ENCODE peak calls at places on chromosomes 11 and 22, in four cellular contexts. Z is psoas muscle; T is adrenal gland; U is CD8-positive, alpha-beta memory T cell. Y is an unnamed sample. For H3K4me1 and H3K9me3, the result is how much of the 10 kb centered on the place peaks cover.

GRCh38 chr11:126702987-126703386 is 297.6 kb downstream of the KIRREL3 start:
- DNase-seq in Z (no peak), T (peak), U (no peak), Y (no peak)

GRCh38 chr11:122103366-122103765 is 12.6 kb downstream of the BLID start:
- DNase-seq in Z (no peak), T (no peak), U (no peak), Y (no peak)

GRCh38 chr11:68128682-68129327 is 7.6 kb upstream of the CHKA start:
- DNase-seq in Z (peak), T (peak), U (no peak), Y (no peak)

GRCh38 chr11:118186346-118187107 is 10.1 kb upstream of the SCN2B start:
- DNase-seq in Z (no peak), T (no peak), U (no peak), Y (no peak)

GRCh38 chr11:104366321-104366734 is 202.4 kb upstream of the PDGFD start:
- DNase-seq in Z (peak), T (no peak), U (no peak), Y (no peak)

GRCh38 chr11:10302744-10303557 is 1.9 kb upstream of the ADM start:
- DNase-seq in Z (peak), T (peak), U (peak), Y (peak)

GRCh38 chr22:44869196-44869595 is 116.8 kb downstream of the ARHGAP8 start:
- DNase-seq in Z (no peak), T (no peak), U (peak), Y (no peak)

GRCh38 chr22:23414727-23415489 is 165.2 kb downstream of the IGLL1 start:
- DNase-seq in Z (no peak), T (no peak), U (no peak), Y (no peak)

GRCh38 chr11:62345862-62346261 is 8.6 kb downstream of the ASRGL1 start:
- DNase-seq in Z (no peak), T (no peak), U (no peak), Y (no peak)

GRCh38 chr11:128941573-128942271 is 949 bp downstream of the TP53AIP1 start:
- DNase-seq in Z (no peak), T (no peak), U (no peak), Y (no peak)

GRCh38 chr22:19090586-19091127 is 31.6 kb downstream of the DGCR2 start:
- DNase-seq in Z (no peak), T (no peak), U (no peak), Y (no peak)

GRCh38 chr11:11931461-11932055 is 76.9 kb downstream of the DKK3 start:
- DNase-seq in Z (no peak), T (peak), U (no peak), Y (peak)

GRCh38 chr11:71247551-71248250 is 4.7 kb downstream of the SHANK2 start:
- DNase-seq in Z (no peak), T (no peak), U (no peak), Y (no peak)

GRCh38 chr11:14974021-14974698 is 2.0 kb upstream of the CALCA start:
- DNase-seq in Z (no peak), T (no peak), U (no peak), Y (no peak)

GRCh38 chr11:67347964-67348749 is 5.2 kb downstream of the POLD4 start:
- DNase-seq in Z (no peak), T (no peak), U (no peak), Y (no peak)

GRCh38 chr22:43004362-43005035 is 10.4 kb downstream of the PACSIN2 start:
- DNase-seq in Z (no peak), T (no peak), U (no peak), Y (no peak)

GRCh38 chr11:81267246-81267645 is 1466.4 kb downstream of the FAM181B start:
- DNase-seq in Z (no peak), T (no peak), U (no peak), Y (no peak)

GRCh38 chr11:1460994-1461805 is 25.4 kb downstream of the MOB2 start:
- DNase-seq in Z (no peak), T (peak), U (no peak), Y (no peak)

GRCh38 chr11:80846442-80846841 is 1405.6 kb upstream of the TENM4 start:
- DNase-seq in Z (no peak), T (no peak), U (no peak), Y (no peak)

GRCh38 chr11:10659339-10660216 is 34.0 kb downstream of the IRAG1 start:
- DNase-seq in Z (peak), T (peak), U (no peak), Y (no peak)

GRCh38 chr11:45328726-45329125 is 42.6 kb upstream of the SYT13 start:
- DNase-seq in Z (no peak), T (no peak), U (no peak), Y (no peak)

GRCh38 chr11:66904055-66904454 is 47.2 kb downstream of the LRFN4 start:
- DNase-seq in Z (no peak), T (no peak), U (no peak), Y (no peak)

GRCh38 chr22:38832005-38832978 is 11.5 kb downstream of the NPTXR start:
- DNase-seq in Z (peak), T (no peak), U (no peak), Y (no peak)

GRCh38 chr11:72004515-72005346 is 6.0 kb downstream of the IL18BP start:
- DNase-seq in Z (no peak), T (no peak), U (no peak), Y (no peak)

GRCh38 chr22:41021039-41021654 is 70.0 kb downstream of the RBX1 start:
- DNase-seq in Z (peak), T (peak), U (no peak), Y (no peak)

GRCh38 chr11:77129841-77130756 is 2.1 kb downstream of the MYO7A start:
- DNase-seq in Z (no peak), T (peak), U (no peak), Y (no peak)

GRCh38 chr22:23110922-23111527 is 30.8 kb downstream of the RSPH14 start:
- DNase-seq in Z (no peak), T (no peak), U (no peak), Y (no peak)

GRCh38 chr22:22144858-22145257 is 99.7 kb upstream of the VPREB1 start:
- DNase-seq in Z (no peak), T (no peak), U (no peak), Y (no peak)

GRCh38 chr11:35974878-35975578 is 31.2 kb downstream of the LDLRAD3 start:
- DNase-seq in Z (no peak), T (no peak), U (no peak), Y (no peak)

GRCh38 chr11:34653851-34654490 is 33.1 kb downstream of the EHF start:
- DNase-seq in Z (peak), T (peak), U (no peak), Y (peak)

GRCh38 chr11:116691779-116692178 is 81.0 kb downstream of the BUD13 start:
- DNase-seq in Z (no peak), T (peak), U (peak), Y (peak)

GRCh38 chr11:2944953-2945756 is 15.9 kb upstream of the PHLDA2 start:
- DNase-seq in Z (peak), T (peak), U (no peak), Y (no peak)

GRCh38 chr22:19800761-19801244 is 40.2 kb downstream of the TBX1 start:
- DNase-seq in Z (peak), T (no peak), U (no peak), Y (peak)

GRCh38 chr11:11117730-11118129 is 235.3 kb downstream of the CSNK2A3 start:
- DNase-seq in Z (no peak), T (no peak), U (no peak), Y (no peak)

GRCh38 chr11:75174781-75175370 is 24.0 kb downstream of the SLCO2B1 start:
- DNase-seq in Z (no peak), T (no peak), U (no peak), Y (no peak)

GRCh38 chr11:99505319-99505718 is 484.6 kb downstream of the CNTN5 start:
- DNase-seq in Z (no peak), T (no peak), U (no peak), Y (no peak)

GRCh38 chr11:72844356-72844755 is 30.1 kb downstream of the ATG16L2 start:
- DNase-seq in Z (no peak), T (no peak), U (no peak), Y (no peak)

GRCh38 chr11:28463826-28464225 is 355.6 kb downstream of the METTL15 start:
- DNase-seq in Z (no peak), T (no peak), U (no peak), Y (no peak)
- H3K4me1 ChIP-seq in Z (under half), T (under half), U (under half), Y (under half)

GRCh38 chr11:86670179-86670578 is 2.2 kb downstream of the ME3 start:
- DNase-seq in Z (no peak), T (no peak), U (no peak), Y (no peak)

GRCh38 chr11:86671386-86672006 is 920 bp downstream of the ME3 start:
- DNase-seq in Z (peak), T (peak), U (no peak), Y (no peak)

GRCh38 chr11:86673872-86674750 is 1.7 kb upstream of the ME3 start:
- DNase-seq in Z (no peak), T (no peak), U (no peak), Y (no peak)

GRCh38 chr11:86673055-86673843 is 833 bp upstream of the ME3 start:
- DNase-seq in Z (no peak), T (no peak), U (no peak), Y (no peak)

GRCh38 chr11:86672007-86672621 is at the start of gene ME3:
- DNase-seq in Z (peak), T (peak), U (peak), Y (no peak)
- H3K4me3 ChIP-seq in Z (peak), T (peak), U (peak), Y (no peak)

DNA sequence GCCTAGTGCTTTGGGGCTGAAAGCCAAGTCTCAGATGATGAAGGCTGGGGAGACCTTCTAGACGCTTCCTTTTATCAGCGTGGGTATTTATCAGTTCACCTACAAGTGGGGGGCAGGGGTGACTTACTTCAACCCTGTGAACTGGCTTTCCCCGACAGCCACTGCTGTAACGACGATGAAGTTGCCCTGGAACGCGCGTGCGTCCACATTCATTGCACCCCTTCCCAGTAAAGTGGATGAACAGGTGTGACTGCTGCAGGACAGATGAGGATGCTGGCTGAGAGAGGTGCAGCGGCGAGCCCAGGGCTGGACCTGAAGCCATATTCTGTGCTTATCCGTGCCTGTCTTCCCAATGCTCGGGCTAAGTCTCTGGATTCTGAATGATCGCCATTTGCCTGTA is 1122.3 kb downstream of the TBC1D22A start:
- DNase-seq in Z (no peak), T (no peak), U (no peak), Y (no peak)
- H3K9me3 ChIP-seq in Z (under half), T (under half), U (under half), Y (under half)

GRCh38 chr22:46723882-46724281 is 14.2 kb downstream of the CERK start:
- DNase-seq in Z (no peak), T (no peak), U (no peak), Y (no peak)
- H3K4me1 ChIP-seq in Z (under half), T (under half), U (under half), Y (under half)

GRCh38 chr11:6263664-6264063 is 4.0 kb downstream of the CCKBR start:
- DNase-seq in Z (no peak), T (no peak), U (no peak), Y (no peak)

GRCh38 chr11:6259638-6260019 is at the start of gene CCKBR:
- DNase-seq in Z (no peak), T (peak), U (peak), Y (peak)

GRCh38 chr11:6258571-6258998 is 1.1 kb upstream of the CCKBR start:
- DNase-seq in Z (no peak), T (no peak), U (no peak), Y (peak)

GRCh38 chr11:6258141-6258540 is 1.5 kb upstream of the CCKBR start:
- DNase-seq in Z (no peak), T (no peak), U (no peak), Y (no peak)

GRCh38 chr11:6260207-6260726 is 629 bp downstream of the CCKBR start:
- DNase-seq in Z (no peak), T (no peak), U (no peak), Y (no peak)
- H3K4me3 ChIP-seq in Z (no peak), T (peak), U (no peak), Y (peak)

DNA sequence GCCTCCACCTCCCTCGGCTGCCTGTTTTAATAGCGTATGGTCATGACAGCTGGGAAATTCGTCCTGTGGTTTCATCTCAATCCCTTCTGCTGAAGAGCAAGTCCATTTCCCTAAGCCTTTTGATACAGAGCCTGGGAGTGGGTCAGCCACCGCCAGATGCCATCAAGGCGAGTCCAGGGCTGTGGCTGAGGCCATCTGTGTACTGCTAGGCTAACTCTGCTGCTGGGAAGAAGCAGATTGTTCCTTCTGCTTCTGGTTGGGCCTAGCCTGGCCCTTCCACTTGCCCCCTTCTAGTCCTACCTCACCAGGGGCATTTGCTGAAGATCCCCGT is 26.8 kb downstream of the NECTIN1 start:
- DNase-seq in Z (no peak), T (no peak), U (no peak), Y (no peak)
- H3K9me3 ChIP-seq in Z (under half), T (under half), U (under half), Y (under half)

DNA sequence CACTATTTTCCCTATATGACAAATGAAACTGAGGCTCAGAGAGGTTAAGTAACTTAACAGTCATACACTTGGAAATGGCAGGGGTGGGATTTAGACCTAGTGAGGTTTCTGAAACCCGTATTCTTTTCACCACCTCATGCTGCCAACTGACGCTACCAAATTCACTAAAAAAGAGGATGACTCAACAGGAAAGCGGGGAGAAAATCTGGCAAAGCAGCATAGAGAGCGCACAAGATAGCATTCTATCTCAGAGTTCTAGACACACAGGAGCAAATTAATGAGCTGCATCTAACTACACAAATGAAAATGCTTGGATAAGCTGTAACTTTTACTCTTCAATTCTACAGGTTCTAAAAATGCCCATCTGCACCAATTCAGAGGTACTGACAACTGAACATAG is 136.4 kb downstream of the RBFOX2 start:
- DNase-seq in Z (no peak), T (peak), U (no peak), Y (no peak)
- H3K4me1 ChIP-seq in Z (half or more), T (under half), U (under half), Y (under half)

DNA sequence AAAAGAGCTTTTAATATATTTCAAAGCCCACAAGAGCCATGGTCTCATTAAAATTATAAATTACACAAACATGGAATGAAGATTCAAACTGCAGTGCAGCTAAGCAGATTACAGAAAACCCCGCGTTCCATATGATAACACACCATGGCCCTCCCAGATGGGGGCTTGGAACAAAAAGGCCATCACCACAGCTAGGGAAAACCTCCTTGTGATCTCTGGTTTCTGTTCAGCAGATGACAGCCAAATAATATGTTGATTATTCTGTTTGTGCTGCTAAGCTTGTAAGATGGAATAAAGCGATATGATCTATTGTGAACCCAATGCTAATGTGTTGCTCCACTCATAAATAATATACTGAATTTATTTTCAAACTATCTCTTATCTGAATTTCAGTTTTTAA is 28.5 kb downstream of the IMMP1L start:
- DNase-seq in Z (no peak), T (no peak), U (no peak), Y (peak)
- H3K4me3 ChIP-seq in Z (no peak), T (no peak), U (no peak), Y (no peak)

GRCh38 chr11:69501891-69502860 is 20.7 kb downstream of the LINC01488 start:
- DNase-seq in Z (peak), T (no peak), U (peak), Y (no peak)

GRCh38 chr11:69499946-69500284 is 18.5 kb downstream of the LINC01488 start:
- DNase-seq in Z (peak), T (no peak), U (peak), Y (no peak)

GRCh38 chr11:69499216-69499945 is 17.9 kb downstream of the LINC01488 start:
- DNase-seq in Z (peak), T (no peak), U (peak), Y (no peak)

GRCh38 chr11:69500285-69501120 is 19.0 kb downstream of the LINC01488 start:
- DNase-seq in Z (peak), T (peak), U (peak), Y (no peak)

GRCh38 chr11:69501121-69501489 is 19.6 kb downstream of the LINC01488 start:
- DNase-seq in Z (no peak), T (no peak), U (no peak), Y (no peak)
- H3K9me3 ChIP-seq in Z (under half), T (under half), U (under half), Y (under half)

GRCh38 chr11:123584186-123584585 is 70.2 kb downstream of the SCN3B start:
- DNase-seq in Z (no peak), T (no peak), U (no peak), Y (no peak)
- H3K4me1 ChIP-seq in Z (under half), T (under half), U (under half), Y (under half)